ENCODE peak calls at places on chromosome 14, in nine cellular contexts. N is pancreas, R is GM23338, D is uterus, V is stomach, L is kidney, F is prostate gland, I is gastrocnemius medialis, E is fibroblast of lung. C is an unnamed sample. For H3K36me3, the result is how much of the 10 kb centered on the place peaks cover.

GRCh38 chr14:33483110-33483509 is 467.8 kb downstream of the EGLN3 start:
- DNase-seq in R (no peak), D (no peak), F (no peak), E (no peak), L (no peak), V (no peak), N (no peak), I (no peak), C (no peak)

GRCh38 chr14:48023881-48024280 is 348.5 kb upstream of the MDGA2 start:
- DNase-seq in N (no peak), L (no peak), E (no peak), F (no peak), D (no peak), V (no peak), I (no peak), R (no peak), C (no peak)

GRCh38 chr14:86766469-86766868 is 1226.5 kb downstream of the GALC start:
- DNase-seq in N (no peak), I (no peak), L (no peak), V (no peak), R (no peak), E (no peak), F (no peak), D (no peak), C (no peak)

GRCh38 chr14:64715146-64715627 is 11.0 kb downstream of the PLEKHG3 start:
- DNase-seq in F (no peak), I (no peak), L (no peak), V (no peak), R (peak), E (no peak), N (no peak), D (no peak), C (no peak)

GRCh38 chr14:70415788-70416187 is 1.1 kb downstream of the SYNJ2BP start:
- DNase-seq in D (no peak), N (no peak), V (no peak), R (no peak), E (no peak), F (no peak), I (no peak), L (no peak), C (no peak)

GRCh38 chr14:92093320-92093719 is 13.1 kb downstream of the ATXN3 start:
- DNase-seq in L (no peak), V (no peak), N (no peak), I (no peak), R (peak), E (no peak), D (no peak), F (no peak), C (no peak)

GRCh38 chr14:59918824-59919581 is 941 bp upstream of the LRRC9 start:
- DNase-seq in E (peak), N (no peak), D (no peak), F (peak), R (peak), I (no peak), L (no peak), V (no peak), C (peak)

GRCh38 chr14:62076825-62077660 is 314.8 kb downstream of the SNAPC1 start:
- DNase-seq in V (no peak), L (no peak), N (no peak), F (no peak), E (no peak), D (no peak), R (no peak), I (no peak), C (no peak)

DNA sequence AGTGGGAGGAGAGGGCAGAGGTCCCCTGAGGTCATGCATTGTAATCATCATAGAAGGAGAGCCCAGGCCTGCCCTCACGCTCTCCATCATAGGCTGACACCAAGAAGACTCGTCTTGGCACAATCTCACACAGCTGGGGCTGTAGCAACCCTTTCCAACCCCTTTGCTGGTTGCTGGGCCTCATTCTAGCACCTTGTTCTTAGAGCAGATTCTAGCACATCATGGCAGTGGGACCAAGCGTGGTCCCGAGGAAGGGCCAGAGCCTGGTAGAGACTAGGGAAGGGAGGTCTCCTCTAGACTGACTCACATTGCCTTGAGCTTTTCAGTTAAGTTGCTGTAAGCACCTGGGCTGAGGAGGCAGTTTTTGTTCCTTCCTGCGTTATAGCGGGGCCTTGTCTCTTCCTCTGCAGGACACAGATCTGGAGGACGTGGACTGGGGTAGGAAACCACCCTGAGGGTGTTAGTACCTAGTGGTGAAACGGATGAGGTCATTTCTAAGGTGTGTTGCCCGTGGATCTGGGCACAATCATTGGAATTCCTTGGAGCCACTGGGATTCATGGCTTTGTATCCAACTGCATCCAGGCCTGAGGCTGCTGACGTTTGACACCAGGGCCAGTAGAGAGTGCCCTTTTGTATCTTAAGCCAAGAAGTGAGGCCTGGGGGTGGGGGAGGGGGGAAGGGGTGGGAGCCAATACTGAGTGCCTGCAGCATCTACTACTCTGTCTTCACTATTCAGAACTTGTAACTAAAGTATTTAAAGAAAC is 19.9 kb downstream of the RPS6KL1 start:
- DNase-seq in I (no peak), R (peak), V (no peak), D (no peak), F (no peak), E (no peak), L (peak), N (no peak), C (no peak)
- H3K36me3 ChIP-seq in I (half or more), R (under half), V (half or more), D (under half), F (under half), E (under half), L (half or more), N (under half), C (under half)

DNA sequence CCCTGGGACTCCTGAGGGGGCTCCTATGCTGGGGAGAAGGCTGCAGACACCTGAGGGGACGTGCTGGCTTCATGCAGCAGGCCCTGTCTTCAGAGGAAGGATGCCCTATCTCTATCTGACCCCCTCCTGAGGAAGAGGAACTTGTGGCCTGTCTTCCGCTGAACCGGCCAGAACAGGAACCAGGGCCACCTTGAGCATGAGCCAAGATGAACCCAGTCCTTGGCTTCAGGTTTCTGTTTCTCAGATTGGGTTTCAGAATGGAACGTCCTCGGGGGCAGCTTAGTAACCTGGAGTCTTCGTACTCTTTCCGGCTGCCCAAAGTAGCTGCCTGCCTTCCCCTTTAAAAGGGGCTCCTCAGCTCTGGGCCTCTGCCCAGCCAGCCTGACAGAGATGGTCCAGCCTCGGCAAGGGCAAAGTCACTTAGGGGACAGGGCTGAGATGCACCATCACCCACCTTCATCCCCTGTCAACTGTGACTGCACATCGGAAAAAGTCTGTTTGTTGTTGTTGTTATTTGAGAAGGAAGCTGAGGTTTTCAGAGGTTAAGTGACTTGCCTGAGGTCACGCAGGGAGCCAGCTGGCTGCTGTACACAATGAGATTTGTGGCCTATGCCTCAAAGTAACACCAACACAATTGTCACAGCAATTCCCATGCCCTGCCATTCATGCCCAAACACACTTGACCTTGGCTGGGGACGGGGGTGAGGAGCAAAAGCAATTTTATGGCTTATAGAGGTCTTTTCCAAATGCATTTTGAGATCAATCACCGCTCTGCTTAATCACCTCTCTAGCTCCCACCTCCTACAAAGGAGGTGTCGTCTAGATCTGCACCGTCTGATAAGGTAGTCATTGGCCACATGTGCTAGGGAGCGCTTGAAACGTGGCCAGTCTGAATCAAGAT is 13.4 kb downstream of the ASB2 start:
- DNase-seq in D (no peak), N (no peak), E (no peak), R (no peak), F (no peak), L (peak), V (no peak), I (peak), C (no peak)
- H3K27ac ChIP-seq in D (peak), N (no peak), E (no peak), R (no peak), F (no peak), L (peak), V (peak), I (peak), C (no peak)

GRCh38 chr14:34792593-34792992 is 78.2 kb upstream of the CFL2 start:
- DNase-seq in F (no peak), V (no peak), L (no peak), N (no peak), E (no peak), R (no peak), I (no peak), D (no peak), C (no peak)
- H3K36me3 ChIP-seq in F (under half), V (under half), L (under half), N (under half), E (under half), R (under half), I (half or more), D (under half), C (under half)

GRCh38 chr14:88286309-88286708 is 36.8 kb downstream of the KCNK10 start:
- DNase-seq in V (no peak), R (no peak), I (no peak), D (no peak), E (no peak), F (no peak), N (no peak), L (no peak), C (no peak)

GRCh38 chr14:88289996-88290395 is 33.1 kb downstream of the KCNK10 start:
- DNase-seq in N (no peak), F (no peak), I (no peak), E (no peak), R (no peak), D (no peak), L (no peak), V (no peak), C (no peak)

DNA sequence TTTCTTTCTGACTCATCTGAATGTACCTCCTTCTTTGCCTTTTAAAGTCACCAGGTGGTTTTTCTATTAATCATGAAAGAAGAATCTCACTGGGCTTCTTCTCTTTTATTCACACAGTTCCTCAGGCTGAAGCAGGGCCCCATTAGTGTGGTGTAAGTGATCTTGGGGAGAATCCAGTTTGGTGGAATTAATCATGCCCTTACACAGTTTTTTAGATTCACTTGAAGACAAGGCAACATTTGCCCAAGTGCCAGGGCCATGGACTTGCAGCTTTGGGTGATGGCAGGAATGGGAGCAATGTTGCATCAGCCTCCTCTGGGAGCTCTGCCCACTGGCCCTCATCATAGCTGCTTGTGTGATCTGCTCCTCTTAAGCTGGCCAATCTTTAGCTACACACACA is 33.9 kb downstream of the KCNK10 start:
- DNase-seq in D (no peak), R (no peak), F (no peak), I (no peak), N (no peak), L (no peak), V (no peak), E (no peak), C (no peak)
- H3K27ac ChIP-seq in D (no peak), R (no peak), F (no peak), I (no peak), N (no peak), L (no peak), V (no peak), E (no peak), C (no peak)

DNA sequence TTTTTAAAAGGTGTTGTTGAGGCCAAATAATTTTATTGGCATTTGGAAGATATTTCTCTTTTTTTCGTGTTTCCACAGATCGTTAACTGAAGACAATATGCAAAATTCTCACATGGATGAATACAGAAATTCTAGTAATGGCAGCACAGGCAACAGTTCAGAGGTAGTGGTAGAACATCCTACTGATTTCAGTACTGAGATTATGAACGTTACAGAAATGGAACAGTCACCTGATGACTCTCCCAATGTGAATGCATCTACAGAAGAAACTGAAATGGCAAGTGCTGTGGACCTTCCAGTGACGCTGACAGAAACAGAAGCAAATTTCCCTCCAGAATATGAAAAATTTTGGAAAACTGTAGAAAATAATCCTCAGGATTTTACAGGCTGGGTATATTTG is 11.2 kb downstream of the PRPF39 start:
- DNase-seq in L (no peak), E (no peak), I (no peak), V (no peak), N (no peak), D (no peak), F (no peak), R (no peak), C (no peak)
- H3K36me3 ChIP-seq in L (under half), E (under half), I (under half), V (under half), N (under half), D (under half), F (under half), R (under half), C (under half)

GRCh38 chr14:63673255-63673654 is 31.6 kb upstream of the WDR89 start:
- DNase-seq in N (no peak), L (no peak), R (no peak), V (no peak), D (no peak), I (no peak), E (no peak), F (no peak), C (no peak)

GRCh38 chr14:63678538-63678937 is 36.9 kb upstream of the WDR89 start:
- DNase-seq in R (no peak), N (no peak), L (no peak), I (no peak), E (no peak), V (no peak), F (no peak), D (no peak), C (no peak)

GRCh38 chr14:63673882-63674497 is 32.3 kb upstream of the WDR89 start:
- DNase-seq in L (no peak), F (no peak), V (no peak), N (no peak), I (no peak), D (no peak), R (no peak), E (no peak), C (no peak)

GRCh38 chr14:63676615-63677014 is 34.9 kb upstream of the WDR89 start:
- DNase-seq in R (no peak), E (no peak), I (no peak), V (no peak), N (no peak), F (peak), L (no peak), D (no peak), C (no peak)

DNA sequence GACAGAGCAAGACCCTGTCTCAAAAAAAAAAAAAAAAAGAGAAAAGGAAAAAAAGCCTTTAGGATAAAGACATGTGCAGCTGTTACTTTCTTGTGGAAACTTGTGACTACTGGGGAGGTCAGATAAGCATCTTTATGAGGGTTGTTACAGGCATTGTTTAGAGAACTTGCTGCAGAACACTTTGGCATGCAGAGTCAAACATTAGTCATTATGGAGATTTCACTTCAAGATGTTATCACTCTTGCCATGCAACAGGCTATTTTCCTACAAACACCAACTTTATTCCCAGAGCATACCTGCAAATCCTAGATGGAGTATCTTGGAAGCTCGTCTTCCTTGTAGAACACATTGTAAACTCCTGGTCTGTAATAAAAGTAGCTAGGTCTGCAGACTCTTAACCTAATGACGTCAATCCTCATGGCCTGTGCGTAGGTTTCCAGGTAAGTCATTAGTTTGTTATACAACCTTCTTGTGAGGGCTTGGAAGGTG is 36.3 kb upstream of the WDR89 start:
- DNase-seq in N (no peak), E (peak), L (no peak), D (no peak), F (peak), V (no peak), I (no peak), R (no peak), C (no peak)
- H3K27ac ChIP-seq in N (no peak), E (no peak), L (peak), D (no peak), F (peak), V (no peak), I (no peak), R (no peak), C (no peak)

GRCh38 chr14:74503256-74503972 is 9.8 kb downstream of the ISCA2 start:
- DNase-seq in V (peak), N (no peak), L (no peak), I (no peak), D (no peak), E (no peak), F (no peak), R (no peak), C (peak)
- H3K36me3 ChIP-seq in V (under half), N (under half), L (under half), I (under half), D (under half), E (half or more), F (under half), R (under half), C (under half)

DNA sequence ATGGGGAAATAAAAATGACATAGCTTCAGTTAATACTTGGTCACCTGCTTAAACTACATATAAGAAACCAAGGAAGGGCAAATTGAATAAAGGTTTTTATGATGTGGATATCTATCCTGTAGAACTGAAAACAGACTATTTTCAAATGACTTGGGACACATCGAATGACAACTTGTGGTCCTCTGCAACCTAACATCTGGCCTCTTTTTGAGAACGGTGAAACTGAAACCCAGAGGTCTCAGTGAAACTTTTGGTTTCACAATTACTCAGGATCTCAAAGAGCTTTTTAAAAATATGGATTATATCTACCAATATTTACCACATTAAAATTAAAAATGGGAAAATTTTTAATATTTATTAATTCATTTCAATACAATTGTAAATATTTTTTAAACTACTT is 65.2 kb downstream of the PPP2R5E start:
- DNase-seq in E (no peak), I (no peak), F (no peak), V (no peak), N (no peak), D (no peak), L (no peak), R (no peak), C (no peak)
- H3K27ac ChIP-seq in E (no peak), I (no peak), F (no peak), V (no peak), N (peak), D (no peak), L (no peak), R (no peak), C (no peak)

GRCh38 chr14:31124197-31124596 is 83.4 kb downstream of the HECTD1 start:
- DNase-seq in I (no peak), L (no peak), F (no peak), D (no peak), V (no peak), N (no peak), E (no peak), R (no peak), C (no peak)
- H3K36me3 ChIP-seq in I (half or more), L (half or more), F (under half), D (under half), V (half or more), N (under half), E (under half), R (under half), C (under half)

C was measured in aorta.